ENCODE peak calls at places on chromosome 7, in five cellular contexts. A is IMR-90, R is A549, K is K562, B is tibial nerve. C is an unnamed sample.

GRCh38 chr7:33107136-33108066 is 1.8 kb downstream of the RP9 start:
- DNase-seq in A (peak; percentile 67), R (peak; percentile 18), K (no peak), B (no peak), C (no peak)

GRCh38 chr7:152674860-152675760 is 831 bp downstream of the XRCC2 start:
- DNase-seq in K (peak; percentile 54), B (no peak), R (peak; percentile 53), A (peak; percentile 29), C (no peak)

GRCh38 chr7:132218876-132219275 is 357.4 kb downstream of the PLXNA4 start:
- DNase-seq in R (no peak), A (no peak), B (no peak), K (no peak), C (no peak)

GRCh38 chr7:81768951-81769778 is 682 bp downstream of the HGF start:
- DNase-seq in B (no peak), A (peak; percentile 11), R (no peak), K (no peak), C (no peak)

GRCh38 chr7:130227883-130228575 is 20.4 kb downstream of the SSMEM1 start:
- DNase-seq in B (no peak), A (no peak), K (no peak), R (no peak), C (no peak)

GRCh38 chr7:137984181-137985041 is 17.5 kb downstream of the CREB3L2 start:
- DNase-seq in B (no peak), K (no peak), A (no peak), R (no peak), C (no peak)

GRCh38 chr7:128103498-128104108 is 72.4 kb upstream of the LRRC4 start:
- DNase-seq in R (no peak), A (no peak), B (peak; percentile 32), K (no peak), C (no peak)

GRCh38 chr7:36777062-36777461 is 52.8 kb upstream of the AOAH start:
- DNase-seq in R (no peak), K (no peak), A (no peak), B (no peak), C (no peak)

GRCh38 chr7:81161459-81162075 is 242.7 kb upstream of the SEMA3C start:
- DNase-seq in R (peak; percentile 71), A (peak; percentile 98), B (no peak), K (peak; percentile 40), C (peak; percentile 49)

GRCh38 chr7:102450242-102450641 is 14.4 kb downstream of the ALKBH4 start:
- DNase-seq in R (no peak), K (no peak), B (no peak), A (no peak), C (no peak)

GRCh38 chr7:47317537-47317936 is 264.4 kb downstream of the TNS3 start:
- DNase-seq in K (no peak), B (no peak), R (no peak), A (no peak), C (no peak)

GRCh38 chr7:157022681-157023588 is 12.5 kb upstream of the MNX1 start:
- DNase-seq in R (no peak), B (no peak), A (no peak), K (no peak), C (no peak)

GRCh38 chr7:14761506-14762296 is 140.8 kb downstream of the DGKB start:
- DNase-seq in R (no peak), B (no peak), K (no peak), A (peak; percentile 79), C (no peak)

GRCh38 chr7:153381275-153382119 is 621.9 kb downstream of the ACTR3B start:
- DNase-seq in B (no peak), A (no peak), R (peak; percentile 15), K (peak; percentile 85), C (peak; percentile 26)

GRCh38 chr7:107622429-107622828 is 38.2 kb upstream of the SLC26A4 start:
- DNase-seq in B (no peak), R (no peak), K (no peak), A (peak; percentile 81), C (peak; percentile 17)

GRCh38 chr7:88922944-88923343 is 127.4 kb upstream of the TEX47 start:
- DNase-seq in K (no peak), R (no peak), A (no peak), B (no peak), C (no peak)

GRCh38 chr7:44277851-44278250 is 47.5 kb downstream of the CAMK2B start:
- DNase-seq in B (no peak), A (peak; percentile 47), R (no peak), K (no peak), C (no peak)

GRCh38 chr7:19290066-19290465 is 144.8 kb upstream of the FERD3L start:
- DNase-seq in K (no peak), B (no peak), R (no peak), A (no peak), C (no peak)

GRCh38 chr7:130814753-130815152 is 80.7 kb upstream of the KLF14 start:
- DNase-seq in K (no peak), A (peak; percentile 50), R (no peak), B (no peak), C (peak; percentile 9)

GRCh38 chr7:142556745-142557144 is 192.5 kb upstream of the PRSS1 start:
- DNase-seq in A (peak; percentile 99), K (peak; percentile 36), R (peak; percentile 79), B (no peak), C (peak; percentile 58)

GRCh38 chr7:73851410-73852338 is 9.3 kb upstream of the TMEM270 start:
- DNase-seq in K (peak; percentile 65), R (peak; percentile 62), B (no peak), A (peak; percentile 99), C (peak; percentile 72)

GRCh38 chr7:116187400-116187799 is 22.9 kb upstream of the TES start:
- DNase-seq in K (no peak), B (no peak), R (no peak), A (no peak), C (no peak)

GRCh38 chr7:108454674-108455523 is 1.3 kb downstream of the NRCAM start:
- DNase-seq in K (no peak), B (no peak), R (peak; percentile 61), A (no peak), C (no peak)

GRCh38 chr7:25098096-25099046 is 26.7 kb downstream of the CYCS start:
- DNase-seq in A (peak; percentile 75), B (peak; percentile 15), K (peak; percentile 69), R (peak; percentile 83), C (peak; percentile 71)

GRCh38 chr7:107891619-107892366 is 810 bp downstream of the DLD start:
- DNase-seq in R (no peak), B (no peak), A (peak; percentile 60), K (no peak), C (no peak)

GRCh38 chr7:15602236-15602635 is 40.4 kb upstream of the AGMO start:
- DNase-seq in R (no peak), K (no peak), B (no peak), A (no peak), C (no peak)

GRCh38 chr7:107304636-107305035 is 135.8 kb downstream of the HBP1 start:
- DNase-seq in A (no peak), B (no peak), R (no peak), K (no peak), C (no peak)

GRCh38 chr7:143384148-143384547 is 3.0 kb downstream of the ZYX start:
- DNase-seq in A (peak; percentile 59), R (no peak), B (no peak), K (no peak), C (no peak)

GRCh38 chr7:103680161-103681144 is 234.4 kb upstream of the SLC26A5 start:
- DNase-seq in R (no peak), K (no peak), A (no peak), B (no peak), C (no peak)

GRCh38 chr7:42237162-42237821 is at the start of gene GLI3:
- DNase-seq in B (peak; percentile 83), K (peak; percentile 62), A (peak; percentile 93), R (peak; percentile 60), C (peak; percentile 100)
- TF ChIP-seq POLR2A in B (peak; percentile 56), K (no peak), A (peak; percentile 47), R (no peak), C (peak; percentile 62)

GRCh38 chr7:66740302-66740979 is at the start of gene RABGEF1:
- DNase-seq in A (peak; percentile 93), K (peak; percentile 98), B (peak; percentile 97), R (peak; percentile 94), C (peak; percentile 89)
- TF ChIP-seq POLR2A in A (peak; percentile 98), K (peak; percentile 96), B (peak; percentile 91), R (peak; percentile 73), C (peak; percentile 88)

DNA sequence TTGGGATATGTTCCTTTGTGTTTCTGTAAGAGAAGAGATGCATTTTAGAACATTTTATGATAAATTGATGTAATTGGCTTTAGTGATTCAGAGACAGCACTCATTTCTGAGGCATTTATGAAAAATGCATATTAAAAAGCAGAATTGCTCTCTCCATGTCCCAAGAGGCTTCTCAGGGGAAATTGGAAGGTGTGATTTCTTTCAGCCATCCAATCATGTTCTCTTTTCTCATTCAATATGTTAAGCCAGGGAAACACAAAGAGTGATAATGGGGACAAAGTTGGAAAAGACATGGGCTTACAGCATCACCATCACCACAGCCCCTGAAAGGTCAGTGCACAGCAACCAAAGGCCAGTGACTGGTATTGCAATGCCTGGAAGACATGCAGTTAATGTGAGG is 129.9 kb upstream of the COL1A2 start:
- DNase-seq in R (no peak), B (no peak), A (no peak), K (no peak), C (no peak)
- TF ChIP-seq POLR2A in R (no peak), B (no peak), A (no peak), K (no peak), C (no peak)

GRCh38 chr7:37920305-37920618 is 178 bp upstream of the EPDR1 start:
- DNase-seq in A (no peak), K (no peak), R (no peak), B (no peak), C (no peak)

GRCh38 chr7:37921876-37922275 is 1.4 kb downstream of the EPDR1 start:
- DNase-seq in B (no peak), K (no peak), A (no peak), R (no peak), C (no peak)

GRCh38 chr7:37921340-37921805 is 933 bp downstream of the EPDR1 start:
- DNase-seq in A (no peak), K (peak; percentile 64), B (no peak), R (no peak), C (peak; percentile 63)

GRCh38 chr7:37918526-37918925 is 1.9 kb upstream of the SFRP4 start:
- DNase-seq in B (no peak), K (no peak), R (no peak), A (no peak), C (no peak)

DNA sequence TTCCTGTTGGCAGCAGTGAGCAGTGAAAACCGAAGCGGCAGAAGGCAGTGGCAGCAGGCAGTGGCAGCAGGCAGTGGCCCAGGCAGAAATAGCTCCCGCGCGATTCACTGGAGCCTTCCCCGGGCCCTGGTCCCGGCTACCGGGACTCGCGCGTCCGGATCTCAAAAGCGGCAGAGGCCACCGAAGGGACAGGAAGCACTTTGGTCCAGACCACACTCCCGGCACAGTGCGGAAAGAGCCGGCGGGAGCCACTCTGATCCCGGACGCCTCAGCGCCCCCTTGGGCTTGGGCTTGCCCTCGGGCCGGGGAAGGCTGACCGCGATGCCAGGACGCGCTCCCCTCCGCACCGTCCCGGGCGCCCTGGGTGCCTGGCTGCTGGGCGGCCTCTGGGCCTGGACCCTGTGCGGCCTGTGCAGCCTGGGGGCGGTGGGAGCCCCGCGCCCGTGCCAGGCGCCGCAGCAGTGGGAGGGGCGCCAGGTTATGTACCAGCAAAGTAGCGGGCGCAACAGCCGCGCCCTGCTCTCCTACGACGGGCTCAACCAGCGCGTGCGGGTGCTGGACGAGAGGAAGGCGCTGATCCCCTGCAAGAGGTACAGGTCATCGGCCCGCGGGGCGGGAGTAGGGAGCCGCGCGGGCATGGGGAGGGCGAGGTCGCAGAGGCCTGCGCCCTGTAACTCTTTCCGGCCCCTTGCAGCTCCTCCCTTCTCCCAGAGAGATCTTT is at the start of gene EPDR1:
- DNase-seq in A (no peak), R (peak; percentile 63), K (no peak), B (peak; percentile 38), C (peak; percentile 76)
- TF ChIP-seq POLR2A in A (no peak), R (peak; percentile 86), K (no peak), B (no peak), C (peak; percentile 90)